ENCODE peak calls at places on chromosomes 1 and 21, in ten cellular contexts. I is breast epithelium; O is T-helper 1 cell; G is body of pancreas; K is midbrain; T is stimulated activated CD8-positive, alpha-beta memory T cell treated with anti-CD3 and anti-CD28 coated beads, Interleukin-2, amount 100 ng/mL, for 48 hours; H is HFF-Myc; Z is ACHN; U is EH; Q is LoVo. X is an unnamed sample.

GRCh38 chr1:66954208-66954607 is 29.4 kb downstream of the MIER1 start:
- DNase-seq in I (no peak), O (no peak), G (no peak), K (no peak), T (no peak), H (no peak), Z (no peak), U (no peak), Q (no peak), X (no peak)

GRCh38 chr1:153540394-153541361 is at the start of gene S100A5:
- DNase-seq in I (no peak), O (peak), G (no peak), K (no peak), T (no peak), H (no peak), Z (peak), U (peak), Q (peak), X (no peak)

GRCh38 chr1:14294860-14295259 is 303.6 kb upstream of the KAZN start:
- DNase-seq in I (no peak), O (no peak), G (no peak), K (no peak), T (no peak), H (no peak), Z (no peak), U (no peak), Q (no peak), X (no peak)

GRCh38 chr1:29538586-29538985 is 302.3 kb downstream of the PTPRU start:
- DNase-seq in I (no peak), O (no peak), G (no peak), K (no peak), T (no peak), H (no peak), Z (no peak), U (no peak), Q (no peak), X (no peak)

GRCh38 chr1:108079550-108079949 is 114.6 kb upstream of the VAV3 start:
- DNase-seq in I (no peak), O (peak), G (no peak), K (no peak), T (peak), H (no peak), Z (no peak), U (no peak), Q (no peak), X (no peak)

GRCh38 chr1:33346921-33347649 is 26.2 kb upstream of the A3GALT2 start:
- DNase-seq in I (no peak), O (no peak), G (peak), K (no peak), T (no peak), H (peak), Z (peak), U (peak), Q (peak), X (peak)

GRCh38 chr21:18168108-18168507 is 76.5 kb upstream of the CHODL start:
- DNase-seq in I (no peak), O (no peak), G (no peak), K (no peak), T (no peak), H (no peak), Z (no peak), U (no peak), Q (no peak), X (no peak)

GRCh38 chr1:2470290-2471158 is 5.6 kb upstream of the PLCH2 start:
- DNase-seq in I (no peak), O (no peak), G (no peak), K (no peak), T (no peak), H (no peak), Z (no peak), U (no peak), Q (peak), X (no peak)

GRCh38 chr1:15786581-15786980 is 20.9 kb downstream of the UQCRHL start:
- DNase-seq in I (no peak), O (no peak), G (no peak), K (no peak), T (no peak), H (no peak), Z (no peak), U (peak), Q (peak), X (no peak)

GRCh38 chr1:86068126-86068805 is 88.3 kb downstream of the COL24A1 start:
- DNase-seq in I (no peak), O (no peak), G (no peak), K (no peak), T (no peak), H (no peak), Z (no peak), U (peak), Q (no peak), X (no peak)

GRCh38 chr1:7292714-7293419 is 478.2 kb upstream of the VAMP3 start:
- DNase-seq in I (no peak), O (no peak), G (no peak), K (no peak), T (no peak), H (no peak), Z (no peak), U (no peak), Q (no peak), X (no peak)

GRCh38 chr1:7171168-7171567 is 385.9 kb downstream of the CAMTA1 start:
- DNase-seq in I (no peak), O (no peak), G (no peak), K (no peak), T (no peak), H (no peak), Z (no peak), U (no peak), Q (no peak), X (no peak)

GRCh38 chr21:41953249-41953830 is 478 bp downstream of the C2CD2 start:
- DNase-seq in I (no peak), O (no peak), G (peak), K (no peak), T (no peak), H (no peak), Z (peak), U (peak), Q (no peak), X (no peak)

GRCh38 chr1:64236584-64236983 is 33.2 kb downstream of the UBE2U start:
- DNase-seq in I (no peak), O (no peak), G (no peak), K (no peak), T (no peak), H (no peak), Z (no peak), U (no peak), Q (no peak), X (no peak)

GRCh38 chr1:29713857-29714256 is 477.5 kb downstream of the PTPRU start:
- DNase-seq in I (no peak), O (no peak), G (no peak), K (no peak), T (no peak), H (no peak), Z (peak), U (peak), Q (no peak), X (no peak)

GRCh38 chr1:198118136-198118535 is 38.7 kb upstream of the NEK7 start:
- DNase-seq in I (no peak), O (no peak), G (peak), K (no peak), T (no peak), H (peak), Z (no peak), U (peak), Q (no peak), X (no peak)

GRCh38 chr1:156113263-156114004 is 1.1 kb upstream of the LMNA start:
- DNase-seq in I (no peak), O (no peak), G (no peak), K (no peak), T (no peak), H (no peak), Z (no peak), U (peak), Q (no peak), X (no peak)

GRCh38 chr1:45334308-45335245 is 5.4 kb upstream of the TOE1 start:
- DNase-seq in I (no peak), O (no peak), G (peak), K (no peak), T (no peak), H (no peak), Z (no peak), U (peak), Q (no peak), X (no peak)

GRCh38 chr1:168799918-168800605 is 71.1 kb upstream of the DPT start:
- DNase-seq in I (no peak), O (no peak), G (no peak), K (no peak), T (no peak), H (no peak), Z (peak), U (no peak), Q (no peak), X (no peak)